ENCODE peak calls at places on chromosomes 2 and 18, in eight cellular contexts. U is GM23248; P is HepG2; H is Peyer's patch; M is right cardiac atrium; B is naive thymus-derived CD4-positive, alpha-beta T cell; C is heart right ventricle; V is tibial artery. E is an unnamed sample.

GRCh38 chr18:48889981-48890735 is 60.6 kb downstream of the SMAD7 start:
- DNase-seq in U (no peak), P (no peak), H (peak; percentile 24), M (no peak), B (no peak), C (no peak), V (no peak), E (no peak)

GRCh38 chr2:136025057-136025973 is 39.9 kb upstream of the DARS1 start:
- DNase-seq in U (no peak), P (no peak), H (peak; percentile 73), M (peak; percentile 79), B (peak; percentile 19), C (peak; percentile 78), V (no peak), E (no peak)

GRCh38 chr2:44510246-44510645 is 148.5 kb downstream of the CAMKMT start:
- DNase-seq in U (peak; percentile 27), P (no peak), H (no peak), M (no peak), B (no peak), C (no peak), V (no peak), E (no peak)

GRCh38 chr18:48819781-48820482 is 130.8 kb downstream of the SMAD7 start:
- DNase-seq in U (no peak), P (no peak), H (peak; percentile 43), M (peak; percentile 7), B (no peak), C (peak; percentile 1), V (peak; percentile 5), E (no peak)

GRCh38 chr2:20593072-20594034 is 57.5 kb downstream of the HS1BP3 start:
- DNase-seq in U (peak; percentile 90), P (peak; percentile 100), H (peak; percentile 48), M (peak; percentile 80), B (no peak), C (no peak), V (peak; percentile 68), E (no peak)

GRCh38 chr18:35050638-35051287 is 9.6 kb downstream of the MAPRE2 start:
- DNase-seq in U (no peak), P (no peak), H (no peak), M (no peak), B (no peak), C (no peak), V (no peak), E (no peak)

GRCh38 chr2:238168196-238168815 is 9.5 kb downstream of the ERFE start:
- DNase-seq in U (no peak), P (no peak), H (no peak), M (no peak), B (no peak), C (no peak), V (no peak), E (no peak)

GRCh38 chr2:32061973-32062861 is 1.1 kb upstream of the SPAST start:
- DNase-seq in U (peak; percentile 58), P (peak; percentile 78), H (no peak), M (peak; percentile 70), B (no peak), C (peak; percentile 74), V (peak; percentile 59), E (no peak)

GRCh38 chr2:160390544-160391258 is 102.9 kb downstream of the RBMS1 start:
- DNase-seq in U (peak; percentile 77), P (no peak), H (no peak), M (no peak), B (no peak), C (no peak), V (no peak), E (no peak)

GRCh38 chr2:179186126-179186525 is 78.5 kb downstream of the SESTD1 start:
- DNase-seq in U (peak; percentile 7), P (no peak), H (no peak), M (no peak), B (no peak), C (no peak), V (no peak), E (no peak)

GRCh38 chr2:226080323-226080722 is 680.8 kb downstream of the NYAP2 start:
- DNase-seq in U (peak; percentile 40), P (no peak), H (no peak), M (no peak), B (no peak), C (no peak), V (no peak), E (no peak)

GRCh38 chr18:12013186-12013916 is 32.0 kb downstream of the IMPA2 start:
- DNase-seq in U (no peak), P (no peak), H (no peak), M (no peak), B (no peak), C (no peak), V (no peak), E (no peak)

GRCh38 chr2:37558622-37559021 is 112.8 kb downstream of the CDC42EP3 start:
- DNase-seq in U (no peak), P (no peak), H (no peak), M (peak; percentile 18), B (no peak), C (no peak), V (peak; percentile 55), E (no peak)

GRCh38 chr2:153477641-153478288 is 797 bp downstream of the RPRM start:
- DNase-seq in U (peak; percentile 10), P (no peak), H (peak; percentile 49), M (no peak), B (no peak), C (no peak), V (no peak), E (no peak)

DNA sequence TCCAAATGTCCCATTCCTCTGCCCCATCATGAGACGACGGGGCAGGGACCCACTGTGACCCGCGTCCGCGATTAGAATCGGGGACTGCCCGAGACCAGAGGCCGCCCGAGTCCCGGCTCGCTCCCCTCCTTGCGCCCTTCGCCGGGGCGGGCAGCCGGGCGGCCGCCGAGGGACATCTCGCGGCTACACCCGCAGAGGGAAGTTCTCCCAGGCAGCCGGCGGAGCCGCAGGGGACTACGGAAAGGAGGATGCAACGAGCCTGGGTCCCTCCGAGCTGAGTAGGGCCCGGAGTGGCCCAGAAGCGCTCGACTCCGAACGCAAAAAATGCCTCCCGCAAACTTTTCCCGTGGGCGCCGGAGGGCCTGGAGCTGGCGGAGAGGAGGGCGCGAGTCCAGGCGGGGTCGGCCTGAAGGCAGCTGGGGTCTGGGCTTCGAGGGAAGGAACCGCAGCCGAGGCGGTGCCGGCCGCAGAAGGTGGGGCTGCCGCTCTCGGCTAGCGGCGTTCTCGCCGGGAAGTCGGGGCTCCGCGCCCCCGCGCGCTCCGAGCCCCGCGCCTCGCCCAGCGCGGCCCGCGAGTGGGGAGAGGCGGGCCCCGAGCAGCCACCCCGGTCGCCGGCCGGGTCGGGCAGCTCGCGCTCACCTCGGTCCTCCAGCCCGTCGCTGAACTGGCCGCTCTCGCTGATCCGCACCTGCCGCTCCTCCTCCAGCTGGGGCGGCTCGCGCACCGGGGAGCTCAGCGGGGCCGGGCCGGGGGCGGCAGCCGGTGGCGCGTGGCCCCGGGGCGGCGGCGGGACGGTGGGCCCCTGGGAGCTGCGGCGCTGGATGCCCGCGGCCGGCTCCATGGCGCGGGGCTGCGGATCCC is 475 bp downstream of the TMEM163 start:
- DNase-seq in U (peak; percentile 10), P (no peak), H (no peak), M (peak; percentile 29), B (peak; percentile 25), C (no peak), V (no peak), E (no peak)
- H3K4me3 ChIP-seq in U (no peak overlapping the region), P (peak overlapping the region; percentile 9), H (peak overlapping the region; percentile 47), M (peak overlapping the region; percentile 53), B (peak overlapping the region; percentile 26), C (peak overlapping the region; percentile 36), V (peak overlapping the region; percentile 51), E (peak overlapping the region; percentile 14)

GRCh38 chr18:22020867-22021370 is 148.5 kb upstream of the GATA6 start:
- DNase-seq in U (no peak), P (no peak), H (no peak), M (no peak), B (no peak), C (no peak), V (no peak), E (no peak)
- H3K27ac ChIP-seq in U (no peak overlapping the region), P (peak overlapping the region; percentile 62), H (no peak overlapping the region), M (no peak overlapping the region), B (no peak overlapping the region), C (no peak overlapping the region), V (no peak overlapping the region), E (no peak overlapping the region)

GRCh38 chr2:46555646-46556205 is 76.4 kb downstream of the TMEM247 start:
- DNase-seq in U (no peak), P (no peak), H (no peak), M (no peak), B (no peak), C (no peak), V (no peak), E (no peak)

GRCh38 chr2:46552086-46552485 is 72.7 kb downstream of the TMEM247 start:
- DNase-seq in U (no peak), P (no peak), H (no peak), M (no peak), B (no peak), C (no peak), V (no peak), E (no peak)

GRCh38 chr2:46555011-46555410 is 75.6 kb downstream of the TMEM247 start:
- DNase-seq in U (no peak), P (no peak), H (no peak), M (no peak), B (peak; percentile 26), C (no peak), V (no peak), E (peak; percentile 10)

GRCh38 chr2:46552528-46552927 is 73.2 kb downstream of the TMEM247 start:
- DNase-seq in U (no peak), P (no peak), H (no peak), M (no peak), B (no peak), C (no peak), V (no peak), E (no peak)

GRCh38 chr2:46554381-46554780 is 75.0 kb downstream of the TMEM247 start:
- DNase-seq in U (peak; percentile 35), P (no peak), H (no peak), M (peak; percentile 70), B (no peak), C (peak; percentile 78), V (peak; percentile 71), E (no peak)
- H3K4me1 ChIP-seq in U (no peaks in the 10 kb centered on the region), P (no peaks in the 10 kb centered on the region), H (peaks cover 4% of the 10 kb centered on the region), M (peaks cover 35% of the 10 kb centered on the region), B (no peaks in the 10 kb centered on the region), C (peaks cover 74% of the 10 kb centered on the region), V (peaks cover 45% of the 10 kb centered on the region), E (no peaks in the 10 kb centered on the region)

GRCh38 chr2:69754633-69755032 is 12.7 kb downstream of the ANXA4 start:
- DNase-seq in U (peak; percentile 30), P (no peak), H (no peak), M (no peak), B (no peak), C (no peak), V (no peak), E (no peak)
- H3K4me3 ChIP-seq in U (peak overlapping the region; percentile 69), P (no peak overlapping the region), H (no peak overlapping the region), M (no peak overlapping the region), B (no peak overlapping the region), C (no peak overlapping the region), V (peak overlapping the region; percentile 32), E (no peak overlapping the region)

GRCh38 chr2:52193804-52194203 is 1161.9 kb upstream of the NRXN1 start:
- DNase-seq in U (no peak), P (no peak), H (no peak), M (no peak), B (no peak), C (no peak), V (no peak), E (no peak)

GRCh38 chr2:52192656-52193055 is 1160.7 kb upstream of the NRXN1 start:
- DNase-seq in U (no peak), P (no peak), H (no peak), M (no peak), B (no peak), C (no peak), V (no peak), E (no peak)

GRCh38 chr2:52194342-52194741 is 1162.4 kb upstream of the NRXN1 start:
- DNase-seq in U (no peak), P (no peak), H (no peak), M (no peak), B (no peak), C (no peak), V (no peak), E (no peak)
- H3K27ac ChIP-seq in U (no peak overlapping the region), P (no peak overlapping the region), H (no peak overlapping the region), M (no peak overlapping the region), B (no peak overlapping the region), C (no peak overlapping the region), V (no peak overlapping the region), E (no peak overlapping the region)